ENCODE peak calls at places on chromosomes 5 and 9, in six cellular contexts. T is A549, V is HepG2, K is GM12878, F is upper lobe of left lung, S is K562. P is an unnamed sample.
A peak's percentile ranks its signal among the peaks of the same experiment; 100 is the strongest.

GRCh38 chr9:88313364-88314220 is 74.7 kb upstream of the SPIN1 start:
- ATAC-seq in T (no peak), V (no peak), K (no peak), F (no peak), S (no peak), P (no peak)

GRCh38 chr9:97367729-97368128 is 44.2 kb upstream of the TDRD7 start:
- ATAC-seq in T (no peak), V (no peak), K (peak; percentile 82), F (no peak), S (no peak), P (no peak)

GRCh38 chr9:104463864-104464263 is 40.2 kb upstream of the OR13F1 start:
- ATAC-seq in T (no peak), V (no peak), K (no peak), F (no peak), S (no peak), P (no peak)

GRCh38 chr5:133861161-133861737 is 107.2 kb downstream of the C5orf15 start:
- ATAC-seq in T (no peak), V (no peak), K (peak; percentile 93), F (no peak), S (no peak), P (no peak)

GRCh38 chr5:83760579-83760978 is 39.9 kb upstream of the HAPLN1 start:
- ATAC-seq in T (no peak), V (no peak), K (no peak), F (no peak), S (no peak), P (no peak)

GRCh38 chr9:113381909-113382411 is 5.2 kb upstream of the HDHD3 start:
- ATAC-seq in T (no peak), V (peak; percentile 67), K (no peak), F (peak; percentile 68), S (no peak), P (no peak)

GRCh38 chr9:34611251-34611810 is 566 bp downstream of the RPP25L start:
- ATAC-seq in T (peak; percentile 28), V (peak; percentile 19), K (peak; percentile 23), F (no peak), S (peak; percentile 59), P (peak; percentile 18)

GRCh38 chr9:93300585-93301081 is 116.7 kb downstream of the WNK2 start:
- ATAC-seq in T (no peak), V (no peak), K (no peak), F (no peak), S (no peak), P (no peak)

GRCh38 chr5:78829811-78830499 is 155.2 kb downstream of the ARSB start:
- ATAC-seq in T (no peak), V (no peak), K (no peak), F (no peak), S (no peak), P (peak; percentile 50)

GRCh38 chr5:35009657-35010056 is 38.1 kb downstream of the AGXT2 start:
- ATAC-seq in T (no peak), V (no peak), K (no peak), F (no peak), S (no peak), P (no peak)

GRCh38 chr9:79883073-79883645 is 311.4 kb downstream of the TLE4 start:
- ATAC-seq in T (no peak), V (no peak), K (peak; percentile 37), F (peak; percentile 65), S (no peak), P (no peak)

GRCh38 chr5:78809444-78809843 is 160.9 kb upstream of the LHFPL2 start:
- ATAC-seq in T (no peak), V (peak; percentile 40), K (no peak), F (no peak), S (no peak), P (peak; percentile 28)

GRCh38 chr9:134422701-134423100 is 96.4 kb downstream of the RXRA start:
- ATAC-seq in T (no peak), V (no peak), K (no peak), F (peak; percentile 51), S (no peak), P (no peak)

GRCh38 chr5:137401946-137402345 is 97.2 kb downstream of the SPOCK1 start:
- ATAC-seq in T (no peak), V (no peak), K (no peak), F (no peak), S (no peak), P (no peak)
- TF ChIP-seq EP300 in T (no peak), V (no peak), K (no peak), F (no peak), S (no peak), P (no peak)

GRCh38 chr9:35935261-35935660 is 22.7 kb downstream of the OR2S2 start:
- ATAC-seq in T (no peak), V (no peak), K (no peak), F (no peak), S (no peak), P (no peak)

GRCh38 chr9:35930990-35931389 is 21.7 kb downstream of the SPAAR start:
- ATAC-seq in T (no peak), V (no peak), K (no peak), F (no peak), S (no peak), P (no peak)

GRCh38 chr9:35930521-35930920 is 21.2 kb downstream of the SPAAR start:
- ATAC-seq in T (no peak), V (no peak), K (no peak), F (no peak), S (no peak), P (no peak)

GRCh38 chr9:35933525-35934067 is 24.3 kb downstream of the SPAAR start:
- ATAC-seq in T (no peak), V (no peak), K (no peak), F (no peak), S (no peak), P (no peak)

DNA sequence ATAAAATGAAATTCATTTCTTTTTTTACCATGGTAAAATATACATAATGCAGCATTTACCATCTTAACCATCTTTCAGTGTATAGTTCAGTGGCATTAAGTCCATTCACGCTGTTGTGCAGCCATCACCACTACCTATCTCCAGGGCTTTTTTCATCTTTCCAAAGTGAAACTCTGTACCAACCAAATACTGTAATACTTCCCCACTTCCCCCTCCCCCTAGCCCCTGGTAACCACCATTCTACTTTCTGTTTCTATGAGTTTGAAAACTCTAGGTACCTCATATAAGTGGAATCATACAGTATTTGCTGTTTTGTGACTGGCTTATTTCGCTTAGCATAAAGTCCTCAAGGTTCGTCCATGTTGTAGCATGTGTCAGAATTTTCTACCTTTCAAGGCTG is 23.4 kb downstream of the SPAAR start:
- ATAC-seq in T (no peak), V (no peak), K (peak; percentile 57), F (no peak), S (no peak), P (no peak)
- H3K4me3 ChIP-seq in T (no peak overlapping the region), V (no peak overlapping the region), K (no peak overlapping the region), F (no peak overlapping the region), S (no peak overlapping the region), P (no peak overlapping the region)

DNA sequence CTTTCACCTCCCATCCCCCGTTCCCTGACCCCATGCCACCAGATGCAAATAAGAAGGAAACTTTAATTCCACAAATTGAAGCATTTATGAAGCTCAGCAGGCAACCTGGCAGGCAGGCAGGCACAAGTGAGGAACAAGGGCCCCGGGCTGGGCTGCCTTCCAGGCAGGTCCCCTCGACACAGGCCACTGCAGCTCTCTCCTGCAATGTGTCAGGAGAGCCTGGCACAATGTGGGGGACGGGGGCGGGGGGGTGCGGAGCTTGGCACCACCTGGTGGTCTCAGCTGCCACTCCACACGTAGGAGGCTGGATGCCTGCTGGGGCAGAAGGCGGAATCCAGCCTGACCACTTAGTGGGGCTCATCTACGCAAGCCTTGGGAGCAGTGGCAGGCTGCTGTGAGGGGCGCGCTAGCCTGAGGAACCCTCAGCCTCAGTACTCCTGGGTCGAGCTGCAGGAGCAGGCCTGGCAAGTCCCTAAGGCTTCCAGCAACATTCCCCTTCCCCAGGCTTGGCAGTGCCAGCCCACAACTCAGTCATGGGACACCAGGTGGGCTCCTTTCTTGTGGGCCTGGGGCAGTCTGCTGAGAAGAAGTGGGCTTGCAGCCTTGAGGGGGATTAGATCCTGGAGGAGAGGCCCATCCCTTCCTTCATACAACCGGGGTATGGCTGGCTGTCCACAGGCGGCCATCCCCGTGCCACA is 50.2 kb upstream of the KCNMB1 start:
- ATAC-seq in T (no peak), V (no peak), K (no peak), F (no peak), S (no peak), P (no peak)
- TF ChIP-seq EP300 in T (no peak), V (no peak), K (no peak), F (no peak), S (no peak), P (no peak)

GRCh38 chr5:150299571-150300327 is 3.0 kb downstream of the ARSI start:
- ATAC-seq in T (no peak), V (no peak), K (peak; percentile 67), F (no peak), S (no peak), P (no peak)
- H3K4me3 ChIP-seq in T (no peak overlapping the region), V (no peak overlapping the region), K (no peak overlapping the region), F (no peak overlapping the region), S (no peak overlapping the region), P (no peak overlapping the region)

GRCh38 chr5:170151105-170151831 is 45.6 kb downstream of the FOXI1 start:
- ATAC-seq in T (peak; percentile 90), V (peak; percentile 77), K (peak; percentile 93), F (peak; percentile 89), S (peak; percentile 95), P (no peak)
- TF ChIP-seq EP300 in T (peak; percentile 84), V (no peak), K (no peak), F (no peak), S (peak; percentile 91), P (no peak)

DNA sequence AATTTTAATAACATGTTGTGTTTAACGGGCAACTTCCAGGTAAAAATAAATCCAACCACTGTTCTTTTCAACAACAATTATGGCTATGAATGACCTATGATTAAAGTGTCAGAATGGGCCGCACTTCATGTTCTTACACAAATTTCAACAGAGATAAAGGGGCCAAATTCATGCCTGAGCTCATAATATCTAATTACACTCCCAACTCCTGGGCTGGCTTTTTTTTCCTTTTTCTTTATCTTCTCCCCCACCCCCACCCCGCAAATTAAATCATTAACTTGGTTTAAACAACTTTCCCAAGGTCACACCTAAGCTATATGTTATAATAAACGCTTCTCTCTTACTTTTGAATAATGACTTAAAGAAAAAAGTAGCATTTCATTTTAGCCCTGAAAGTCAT is 25.9 kb downstream of the ZNF608 start:
- ATAC-seq in T (no peak), V (no peak), K (no peak), F (no peak), S (no peak), P (no peak)
- H3K4me3 ChIP-seq in T (no peak overlapping the region), V (no peak overlapping the region), K (no peak overlapping the region), F (no peak overlapping the region), S (no peak overlapping the region), P (no peak overlapping the region)

GRCh38 chr9:98501776-98502175 is 207.0 kb downstream of the GABBR2 start:
- ATAC-seq in T (no peak), V (no peak), K (no peak), F (no peak), S (no peak), P (no peak)
- TF ChIP-seq EP300 in T (no peak), V (no peak), K (no peak), F (no peak), S (no peak), P (no peak)

P was measured in gastroesophageal sphincter.